ENCODE peak calls at places on chromosomes 2 and 18, in five cellular contexts. B is HEK293T, C is H1, T is GM12878, D is HepG2. S is an unnamed sample.

GRCh38 chr2:189516546-189516945 is 64.0 kb downstream of the SLC40A1 start:
- DNase-seq in C (no peak), D (no peak), B (no peak), T (no peak), S (no peak)

GRCh38 chr18:59455728-59456276 is 96.7 kb upstream of the LMAN1 start:
- DNase-seq in D (no peak), B (peak), C (no peak), T (no peak), S (no peak)

GRCh38 chr2:39730685-39731302 is 48.3 kb downstream of the THUMPD2 start:
- DNase-seq in D (peak), T (no peak), C (no peak), B (peak), S (peak)

GRCh38 chr2:237154050-237154638 is 68.5 kb downstream of the COPS8 start:
- DNase-seq in B (peak), D (peak), T (no peak), C (peak), S (peak)

GRCh38 chr2:44103643-44104038 is 65.0 kb upstream of the PPM1B start:
- DNase-seq in T (no peak), C (no peak), D (no peak), B (no peak), S (no peak)

GRCh38 chr2:37783545-37783944 is 112.1 kb upstream of the CDC42EP3 start:
- DNase-seq in B (no peak), C (no peak), D (no peak), T (no peak), S (no peak)

GRCh38 chr2:47070920-47071824 is 83.9 kb downstream of the STPG4 start:
- DNase-seq in T (peak), C (no peak), B (no peak), D (peak), S (no peak)

GRCh38 chr2:61179701-61180639 is 18.0 kb downstream of the C2orf74 start:
- DNase-seq in B (no peak), T (no peak), D (no peak), C (no peak), S (no peak)

GRCh38 chr2:179677148-179677688 is 184.2 kb downstream of the ZNF385B start:
- DNase-seq in C (no peak), D (no peak), B (no peak), T (no peak), S (no peak)

GRCh38 chr2:22701761-22702160 is 683.2 kb upstream of the KLHL29 start:
- DNase-seq in B (no peak), C (no peak), D (no peak), T (no peak), S (no peak)

GRCh38 chr2:1638281-1638860 is 105.9 kb downstream of the PXDN start:
- DNase-seq in T (no peak), B (no peak), D (no peak), C (no peak), S (no peak)

GRCh38 chr2:44170337-44170736 is 1.7 kb downstream of the PPM1B start:
- DNase-seq in T (no peak), B (no peak), C (no peak), D (peak), S (no peak)

GRCh38 chr2:184455616-184456015 is 142.7 kb upstream of the ZNF804A start:
- DNase-seq in B (no peak), T (no peak), D (no peak), C (no peak), S (no peak)

GRCh38 chr2:54675738-54676137 is 47.7 kb upstream of the EML6 start:
- DNase-seq in C (peak), T (no peak), D (no peak), B (no peak), S (no peak)

GRCh38 chr2:34785206-34785785 is 1186.2 kb upstream of the FAM98A start:
- DNase-seq in C (no peak), B (no peak), D (no peak), T (no peak), S (no peak)

GRCh38 chr18:59065684-59066083 is 74.0 kb upstream of the SEC11C start:
- DNase-seq in B (no peak), T (no peak), C (no peak), D (no peak), S (no peak)

GRCh38 chr2:9029721-9030120 is 26.2 kb upstream of the MBOAT2 start:
- DNase-seq in D (no peak), C (no peak), B (peak), T (no peak), S (no peak)

GRCh38 chr2:231190531-231191197 is 7.8 kb upstream of the ARMC9 start:
- DNase-seq in B (no peak), C (peak), D (no peak), T (no peak), S (no peak)

GRCh38 chr2:33145459-33145858 is 198.7 kb downstream of the LTBP1 start:
- DNase-seq in C (no peak), T (no peak), B (no peak), D (no peak), S (no peak)

GRCh38 chr18:78416853-78417252 is 562.8 kb upstream of the SALL3 start:
- DNase-seq in D (no peak), T (no peak), B (no peak), C (no peak), S (no peak)

GRCh38 chr2:164189851-164190250 is 431.4 kb downstream of the GRB14 start:
- DNase-seq in C (no peak), T (no peak), B (no peak), D (no peak), S (no peak)
- TF ChIP-seq SUZ12 in C (no peak), T (no peak), B (no peak), D (no peak), S (no peak)

DNA sequence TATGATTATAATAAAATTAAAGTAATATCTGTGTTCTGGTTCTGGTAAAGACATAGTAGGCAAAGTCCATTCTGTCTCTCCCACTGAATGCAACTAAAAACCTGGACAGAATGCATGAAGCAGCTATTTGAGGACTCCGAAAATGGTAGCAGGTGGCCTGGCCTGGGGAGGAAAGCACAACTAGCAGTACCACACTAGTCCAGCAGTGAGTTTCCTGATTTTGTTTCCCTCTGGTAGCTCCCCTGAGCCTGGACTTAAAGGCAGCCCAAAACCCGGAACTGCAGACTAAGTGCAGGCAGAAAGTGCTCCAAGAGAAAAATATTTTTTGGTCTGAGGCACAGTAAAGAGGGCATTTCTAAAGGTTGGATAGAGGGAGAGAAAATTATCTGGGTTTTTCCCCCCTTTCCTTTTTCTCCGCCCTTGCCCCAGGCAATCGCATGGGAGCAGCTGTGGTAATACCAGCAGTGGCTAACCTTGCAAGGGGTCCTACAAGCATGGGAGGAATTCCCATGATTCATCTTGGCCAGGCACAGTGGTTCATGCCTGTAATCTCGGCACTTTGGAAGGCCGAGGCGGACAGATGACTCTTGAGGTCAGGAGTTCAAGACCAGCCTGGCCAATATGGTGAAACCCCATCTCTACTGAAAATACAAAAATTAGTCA is 32.3 kb downstream of the ASXL2 start:
- DNase-seq in D (no peak), C (no peak), T (no peak), B (no peak), S (no peak)
- TF ChIP-seq SUZ12 in D (no peak), C (no peak), T (no peak), B (no peak), S (no peak)

GRCh38 chr2:195543063-195543462 is 114.0 kb upstream of the SLC39A10 start:
- DNase-seq in C (no peak), B (no peak), D (no peak), T (no peak), S (no peak)

GRCh38 chr2:195542067-195542466 is 115.0 kb upstream of the SLC39A10 start:
- DNase-seq in D (no peak), C (no peak), B (no peak), T (no peak), S (no peak)

GRCh38 chr2:195548198-195548940 is 108.7 kb upstream of the SLC39A10 start:
- DNase-seq in D (no peak), B (no peak), C (no peak), T (no peak), S (no peak)

GRCh38 chr2:195545811-195546210 is 111.2 kb upstream of the SLC39A10 start:
- DNase-seq in C (no peak), B (no peak), T (no peak), D (no peak), S (no peak)

DNA sequence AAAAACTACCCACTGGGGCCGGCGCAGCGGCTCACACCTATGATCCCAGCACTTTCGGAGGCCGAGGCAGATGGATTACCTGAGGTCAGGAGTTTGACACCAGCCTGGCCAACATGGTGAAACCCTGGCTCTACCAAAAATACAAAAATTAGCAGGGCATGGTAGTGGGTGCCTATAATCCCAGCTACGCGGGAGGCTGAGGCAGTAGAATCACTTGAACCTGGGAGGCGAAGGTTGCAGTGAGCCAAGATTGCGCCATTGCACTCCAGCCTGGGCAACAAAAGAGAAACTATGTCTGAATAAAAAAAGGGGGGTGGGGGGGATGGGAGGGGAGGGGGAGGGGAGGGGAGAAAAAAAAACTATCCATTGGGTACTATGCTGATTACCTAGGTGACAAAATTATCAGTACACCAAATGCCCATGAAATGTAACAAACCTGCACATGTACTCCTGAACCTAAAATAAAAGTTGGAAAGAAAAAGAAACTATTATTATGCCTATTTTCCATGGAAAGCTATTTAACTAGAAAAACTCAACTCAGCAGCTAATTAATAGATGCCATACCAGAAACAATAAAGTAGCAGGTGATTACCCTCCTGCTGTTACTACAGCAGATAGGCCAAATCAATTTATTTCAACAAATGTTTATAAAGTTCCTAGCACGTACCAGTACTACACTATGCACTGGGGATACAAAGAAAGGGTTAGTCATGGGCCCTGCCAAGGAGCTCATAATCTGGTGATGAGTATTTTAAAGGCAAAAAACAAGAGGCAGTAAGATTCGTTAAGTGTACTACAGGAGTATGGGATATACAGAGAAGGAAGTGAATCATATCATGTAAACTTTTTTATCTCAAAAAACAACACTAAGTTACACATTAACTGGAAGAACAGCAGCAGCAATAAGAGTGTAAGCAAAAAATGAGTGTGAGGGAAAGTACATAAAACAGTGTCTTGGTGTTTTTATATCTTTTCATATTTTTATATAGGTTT is 112.8 kb upstream of the SLC39A10 start:
- DNase-seq in T (no peak), C (no peak), D (peak), B (no peak), S (no peak)
- TF ChIP-seq SUZ12 in T (no peak), C (no peak), D (no peak), B (no peak), S (no peak)

DNA sequence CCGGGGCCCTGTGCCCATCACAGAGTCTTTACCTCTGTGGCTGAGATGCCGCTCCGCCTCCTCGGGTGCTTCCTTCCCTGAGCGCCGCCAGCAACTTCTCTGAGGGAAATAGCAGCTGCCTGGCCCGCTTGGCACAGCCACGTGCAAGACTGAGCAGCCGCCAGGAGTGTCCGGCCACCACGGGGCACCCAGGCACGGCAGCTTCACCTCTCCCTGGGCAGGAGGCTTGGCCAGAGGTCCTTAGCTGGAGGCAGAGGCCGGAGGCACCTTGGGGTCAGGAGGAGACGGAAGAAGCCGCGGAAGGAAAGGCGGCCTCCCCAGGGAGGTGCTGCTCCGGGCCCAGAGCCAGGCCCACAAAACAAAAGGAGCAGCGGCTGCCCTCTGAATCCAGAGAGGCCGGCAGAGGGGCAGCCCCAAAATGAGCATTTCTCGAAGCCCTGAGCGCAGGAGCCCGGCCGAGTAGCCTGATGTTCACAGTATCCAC is 6.0 kb upstream of the LIMS2 start:
- DNase-seq in D (no peak), C (peak), T (no peak), B (no peak), S (no peak)
- TF ChIP-seq SUZ12 in D (no peak), C (no peak), T (no peak), B (no peak), S (no peak)

GRCh38 chr18:55384115-55384514 is 203.9 kb downstream of the TCF4 start:
- DNase-seq in B (no peak), D (no peak), T (no peak), C (no peak), S (no peak)

GRCh38 chr18:55385770-55386169 is 202.2 kb downstream of the TCF4 start:
- DNase-seq in D (no peak), B (no peak), C (no peak), T (no peak), S (no peak)

GRCh38 chr18:55382277-55382805 is 205.7 kb downstream of the TCF4 start:
- DNase-seq in T (no peak), D (no peak), B (no peak), C (no peak), S (no peak)

GRCh38 chr18:55386545-55386944 is 201.4 kb downstream of the TCF4 start:
- DNase-seq in C (no peak), B (no peak), T (no peak), D (no peak), S (no peak)

GRCh38 chr18:55384551-55385275 is 203.3 kb downstream of the TCF4 start:
- DNase-seq in D (peak), C (peak), T (no peak), B (peak), S (peak)
- TF ChIP-seq SUZ12 in D (no peak), C (no peak), T (no peak), B (no peak), S (no peak)

DNA sequence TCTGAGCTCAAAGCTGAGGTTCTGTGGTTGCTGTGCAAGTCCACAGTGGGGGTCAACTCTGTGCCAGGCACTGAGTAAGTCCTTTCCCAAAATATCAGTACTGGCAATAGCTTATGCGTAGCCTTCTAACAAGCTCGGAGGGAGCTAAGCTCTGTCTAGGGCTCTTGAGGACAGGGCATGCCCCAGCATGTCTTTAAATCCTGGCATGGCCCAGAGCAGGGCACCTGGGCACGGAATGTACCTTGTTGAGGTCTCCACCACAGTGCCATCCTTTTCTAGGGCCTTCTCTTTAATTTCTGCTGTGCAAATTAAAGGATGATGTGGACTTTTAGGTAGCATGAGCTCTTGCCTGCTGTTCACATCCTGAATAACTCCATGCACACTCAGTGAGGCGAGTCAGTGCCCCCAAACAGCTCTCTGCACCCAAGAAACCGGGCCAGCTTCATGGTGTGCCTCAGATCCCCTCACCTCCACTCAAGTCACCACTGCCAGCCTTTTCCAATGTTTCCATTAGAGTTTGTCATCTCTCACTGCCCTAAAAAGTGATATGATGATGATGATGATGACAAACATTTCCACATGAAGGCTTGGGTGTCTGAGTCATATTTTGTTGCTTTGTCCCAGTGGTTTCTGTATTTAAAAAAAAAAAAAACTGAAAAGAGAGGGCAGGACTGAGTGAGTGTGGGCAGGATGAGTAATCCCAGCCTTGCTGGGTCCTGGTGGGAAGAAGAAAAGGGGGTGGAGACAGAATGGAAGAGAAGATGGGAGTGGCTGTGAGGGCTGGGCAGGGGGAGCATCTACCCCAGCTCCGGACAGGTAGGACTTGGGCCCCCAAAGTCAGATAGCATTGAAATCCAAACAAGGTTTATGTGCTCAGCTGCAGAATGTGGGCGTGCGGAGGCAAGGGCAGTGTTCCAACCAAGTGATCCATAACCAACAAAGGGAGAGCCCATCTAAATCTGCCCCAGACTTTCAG is 78.9 kb downstream of the ZBTB7C start:
- DNase-seq in T (no peak), B (no peak), D (no peak), C (no peak), S (no peak)
- TF ChIP-seq SUZ12 in T (no peak), B (no peak), D (no peak), C (no peak), S (no peak)